ENCODE peak calls at places on chromosome 5, in ten cellular contexts. D, Q, Y, R, G, L, N, K, A and T are unnamed samples.

GRCh38 chr5:63263409-63263808 is 684.8 kb downstream of the LRRC70 start:
- DNase-seq in D (no peak), Q (no peak), Y (no peak), R (no peak), G (no peak), L (no peak), N (no peak), K (no peak), A (no peak), T (no peak)

GRCh38 chr5:118407958-118408357 is 580.4 kb downstream of the DTWD2 start:
- DNase-seq in D (no peak), Q (no peak), Y (no peak), R (no peak), G (no peak), L (no peak), N (no peak), K (no peak), A (no peak), T (no peak)

GRCh38 chr5:17880869-17881268 is 246.6 kb downstream of the TAF11L14 start:
- DNase-seq in D (no peak), Q (no peak), Y (no peak), R (no peak), G (no peak), L (no peak), N (no peak), K (no peak), A (no peak), T (no peak)

GRCh38 chr5:157388148-157388547 is 71.9 kb upstream of the NIPAL4 start:
- DNase-seq in D (no peak), Q (peak), Y (no peak), R (no peak), G (no peak), L (no peak), N (no peak), K (no peak), A (no peak), T (no peak)

GRCh38 chr5:141951341-141951781 is 6.6 kb downstream of the PCDH12 start:
- DNase-seq in D (no peak), Q (no peak), Y (no peak), R (no peak), G (no peak), L (peak), N (peak), K (no peak), A (no peak), T (peak)

GRCh38 chr5:77550416-77550815 is 58.3 kb upstream of the WDR41 start:
- DNase-seq in D (no peak), Q (no peak), Y (no peak), R (no peak), G (no peak), L (no peak), N (no peak), K (no peak), A (peak), T (no peak)

GRCh38 chr5:133869675-133869978 is 98.8 kb downstream of the C5orf15 start:
- DNase-seq in D (no peak), Q (no peak), Y (peak), R (no peak), G (no peak), L (no peak), N (peak), K (peak), A (no peak), T (no peak)

GRCh38 chr5:178322736-178323540 is 90.3 kb upstream of the PHYKPL start:
- DNase-seq in D (no peak), Q (no peak), Y (no peak), R (no peak), G (no peak), L (no peak), N (no peak), K (no peak), A (no peak), T (no peak)

GRCh38 chr5:75335952-75336624 is 932 bp upstream of the HMGCR start:
- DNase-seq in D (peak), Q (peak), Y (peak), R (peak), G (peak), L (peak), N (no peak), K (peak), A (peak), T (peak)

GRCh38 chr5:141389153-141390042 is 1.9 kb downstream of the PCDHGB4 start:
- DNase-seq in D (no peak), Q (no peak), Y (no peak), R (no peak), G (no peak), L (no peak), N (no peak), K (no peak), A (no peak), T (no peak)

GRCh38 chr5:95670568-95670967 is 12.2 kb downstream of the SPATA9 start:
- DNase-seq in D (no peak), Q (peak), Y (no peak), R (peak), G (no peak), L (no peak), N (no peak), K (no peak), A (no peak), T (no peak)

GRCh38 chr5:11504794-11505193 is 399.5 kb downstream of the CTNND2 start:
- DNase-seq in D (no peak), Q (no peak), Y (no peak), R (no peak), G (no peak), L (peak), N (peak), K (no peak), A (no peak), T (no peak)

GRCh38 chr5:27523629-27524028 is 485.2 kb upstream of the CDH9 start:
- DNase-seq in D (no peak), Q (no peak), Y (no peak), R (no peak), G (no peak), L (peak), N (peak), K (peak), A (no peak), T (no peak)

GRCh38 chr5:78162253-78162862 is 132.1 kb downstream of the AP3B1 start:
- DNase-seq in D (no peak), Q (peak), Y (peak), R (peak), G (no peak), L (peak), N (no peak), K (peak), A (peak), T (peak)

GRCh38 chr5:107570805-107571531 is 99.8 kb downstream of the EFNA5 start:
- DNase-seq in D (peak), Q (no peak), Y (peak), R (peak), G (peak), L (peak), N (no peak), K (peak), A (no peak), T (no peak)